ENCODE peak calls at places on chromosomes 2 and 18, in eight cellular contexts. M is brain microvascular endothelial cell, Q is cardiac muscle cell, A is fibroblast of mammary gland, F is frontal cortex, Z is B cell, P is tibial nerve, J is heart right ventricle. G is an unnamed sample.
A peak's percentile ranks its signal among the peaks of the same experiment; 100 is the strongest.

GRCh38 chr2:5691659-5692529 is at the start of gene SOX11:
- DNase-seq in F (peak; percentile 81), A (no peak), Q (peak; percentile 70), J (peak; percentile 57), Z (no peak), M (peak; percentile 94), P (no peak), G (peak; percentile 96)

GRCh38 chr18:58831610-58832009 is 33.1 kb upstream of the ZNF532 start:
- DNase-seq in F (no peak), Z (no peak), M (peak; percentile 33), A (peak; percentile 64), P (no peak), J (no peak), Q (peak; percentile 76), G (peak; percentile 11)

GRCh38 chr2:177108890-177109289 is 103.7 kb upstream of the HNRNPA3 start:
- DNase-seq in F (no peak), Z (no peak), A (no peak), P (no peak), J (no peak), M (no peak), Q (no peak), G (no peak)

GRCh38 chr2:235050992-235051351 is 99.2 kb downstream of the SH3BP4 start:
- DNase-seq in A (peak; percentile 89), Q (peak; percentile 89), P (peak; percentile 72), J (peak; percentile 91), Z (no peak), F (peak; percentile 73), M (peak; percentile 92), G (peak; percentile 93)

GRCh38 chr18:75207298-75208054 is 1.5 kb downstream of the PTGR3 start:
- DNase-seq in A (peak; percentile 81), Z (no peak), F (no peak), P (no peak), Q (no peak), J (no peak), M (no peak), G (peak; percentile 3)

GRCh38 chr18:35949903-35950627 is 22.4 kb upstream of the RMP24 start:
- DNase-seq in J (peak; percentile 45), M (peak; percentile 48), Z (peak; percentile 71), Q (peak; percentile 76), A (peak; percentile 68), P (peak; percentile 33), F (peak; percentile 58), G (peak; percentile 33)

GRCh38 chr2:102803897-102804217 is 42.0 kb downstream of the TMEM182 start:
- DNase-seq in J (no peak), Q (no peak), F (no peak), M (no peak), A (no peak), Z (no peak), P (no peak), G (no peak)

GRCh38 chr2:46177461-46178089 is 119.6 kb upstream of the EPAS1 start:
- DNase-seq in A (peak; percentile 63), J (no peak), Q (peak; percentile 49), F (no peak), M (peak; percentile 33), Z (no peak), P (no peak), G (no peak)

GRCh38 chr2:119438726-119439284 is 7.2 kb downstream of the TMEM37 start:
- DNase-seq in J (no peak), P (no peak), A (no peak), Z (no peak), Q (no peak), M (no peak), F (no peak), G (no peak)

GRCh38 chr2:121530210-121530562 is 494 bp upstream of the RNU4ATAC start:
- DNase-seq in M (peak; percentile 63), J (peak; percentile 71), Z (no peak), A (peak; percentile 67), Q (peak; percentile 81), F (no peak), P (no peak), G (peak; percentile 72)

GRCh38 chr2:51921076-51921475 is 889.1 kb upstream of the NRXN1 start:
- DNase-seq in F (no peak), J (no peak), Z (no peak), A (no peak), M (no peak), P (no peak), Q (no peak), G (no peak)

GRCh38 chr2:18067980-18068379 is 189.5 kb downstream of the KCNS3 start:
- DNase-seq in M (no peak), P (no peak), J (peak; percentile 43), A (no peak), Q (no peak), F (no peak), Z (no peak), G (no peak)